ENCODE peak calls at places on chromosomes 12 and 14, in eight cellular contexts. Y is fibroblast of mammary gland, K is adrenal gland, L is fibroblast of villous mesenchyme, Z is pancreas, E is RWPE2, Q is H1, W is kidney. A is an unnamed sample.

GRCh38 chr12:42475055-42475454 is 114.5 kb downstream of the PRICKLE1 start:
- DNase-seq in Y (no peak), K (no peak), L (no peak), Z (no peak), E (no peak), Q (no peak), W (no peak), A (no peak)

GRCh38 chr12:40446385-40446784 is 221.6 kb downstream of the LRRK2 start:
- DNase-seq in Y (peak), K (no peak), L (peak), Z (no peak), E (no peak), Q (no peak), W (no peak), A (no peak)

GRCh38 chr14:102764220-102764671 is 13.0 kb upstream of the TRAF3 start:
- DNase-seq in Y (no peak), K (no peak), L (no peak), Z (no peak), E (no peak), Q (no peak), W (no peak), A (no peak)

GRCh38 chr12:54032627-54033100 is at the start of gene HOXC5:
- DNase-seq in Y (peak), K (peak), L (peak), Z (peak), E (no peak), Q (peak), W (peak), A (peak)

GRCh38 chr14:32077081-32078029 is at the start of gene ARHGAP5:
- DNase-seq in Y (peak), K (peak), L (peak), Z (no peak), E (peak), Q (peak), W (no peak), A (no peak)

GRCh38 chr12:76024942-76025600 is 6.5 kb downstream of the PHLDA1 start:
- DNase-seq in Y (peak), K (no peak), L (peak), Z (no peak), E (no peak), Q (no peak), W (no peak), A (peak)

GRCh38 chr12:3523728-3524127 is 32.7 kb downstream of the PRMT8 start:
- DNase-seq in Y (peak), K (no peak), L (no peak), Z (no peak), E (no peak), Q (peak), W (no peak), A (no peak)

GRCh38 chr12:102063066-102063465 is 1.3 kb upstream of the WASHC3 start:
- DNase-seq in Y (peak), K (no peak), L (no peak), Z (no peak), E (no peak), Q (no peak), W (no peak), A (no peak)

GRCh38 chr14:89947344-89947743 is 7.2 kb downstream of the EFCAB11 start:
- DNase-seq in Y (no peak), K (no peak), L (no peak), Z (no peak), E (no peak), Q (no peak), W (no peak), A (no peak)

GRCh38 chr14:103401223-103402214 is 16.3 kb downstream of the MARK3 start:
- DNase-seq in Y (peak), K (no peak), L (peak), Z (no peak), E (no peak), Q (no peak), W (no peak), A (no peak)

GRCh38 chr12:107801150-107801549 is 26.6 kb downstream of the ASCL4 start:
- DNase-seq in Y (peak), K (no peak), L (peak), Z (no peak), E (no peak), Q (no peak), W (no peak), A (no peak)

GRCh38 chr14:74875941-74876913 is at the start of gene PROX2:
- DNase-seq in Y (peak), K (no peak), L (peak), Z (no peak), E (no peak), Q (no peak), W (no peak), A (no peak)

GRCh38 chr14:88937706-88938105 is 113.3 kb downstream of the TTC8 start:
- DNase-seq in Y (no peak), K (no peak), L (no peak), Z (no peak), E (no peak), Q (no peak), W (no peak), A (no peak)

GRCh38 chr12:89328483-89329030 is 23.7 kb downstream of the DUSP6 start:
- DNase-seq in Y (no peak), K (no peak), L (no peak), Z (no peak), E (no peak), Q (no peak), W (no peak), A (no peak)

GRCh38 chr14:56751471-56751870 is 58.8 kb downstream of the OTX2 start:
- DNase-seq in Y (no peak), K (no peak), L (no peak), Z (no peak), E (no peak), Q (no peak), W (no peak), A (no peak)

GRCh38 chr14:98296895-98297294 is 975.1 kb downstream of the BCL11B start:
- DNase-seq in Y (no peak), K (no peak), L (no peak), Z (no peak), E (no peak), Q (no peak), W (no peak), A (no peak)

GRCh38 chr12:117032593-117033381 is 66.4 kb downstream of the TESC start:
- DNase-seq in Y (peak), K (peak), L (no peak), Z (peak), E (peak), Q (no peak), W (peak), A (no peak)

GRCh38 chr12:78970041-78970440 is 105.5 kb downstream of the SYT1 start:
- DNase-seq in Y (peak), K (no peak), L (no peak), Z (no peak), E (no peak), Q (no peak), W (no peak), A (no peak)

GRCh38 chr12:1912580-1913376 is 5.7 kb downstream of the CACNA2D4 start:
- DNase-seq in Y (no peak), K (peak), L (no peak), Z (no peak), E (peak), Q (no peak), W (peak), A (no peak)

GRCh38 chr14:35113308-35113950 is 8.4 kb downstream of the PPP2R3C start:
- DNase-seq in Y (no peak), K (no peak), L (peak), Z (no peak), E (no peak), Q (no peak), W (no peak), A (no peak)

GRCh38 chr12:92080390-92081285 is 65.0 kb downstream of the BTG1 start:
- DNase-seq in Y (peak), K (no peak), L (peak), Z (no peak), E (no peak), Q (no peak), W (no peak), A (peak)

GRCh38 chr12:131103614-131104463 is 150.1 kb downstream of the ADGRD1 start:
- DNase-seq in Y (no peak), K (peak), L (no peak), Z (no peak), E (no peak), Q (no peak), W (peak), A (no peak)

GRCh38 chr12:76399040-76399439 is 50.8 kb upstream of the BBS10 start:
- DNase-seq in Y (peak), K (no peak), L (no peak), Z (no peak), E (no peak), Q (no peak), W (no peak), A (no peak)

GRCh38 chr12:1930816-1931597 is 12.6 kb upstream of the CACNA2D4 start:
- DNase-seq in Y (no peak), K (peak), L (no peak), Z (no peak), E (no peak), Q (no peak), W (no peak), A (no peak)

GRCh38 chr12:25982416-25982815 is 23.9 kb downstream of the RASSF8 start:
- DNase-seq in Y (no peak), K (no peak), L (no peak), Z (no peak), E (no peak), Q (no peak), W (no peak), A (no peak)

GRCh38 chr14:72318648-72319047 is 386.4 kb downstream of the RGS6 start:
- DNase-seq in Y (no peak), K (no peak), L (no peak), Z (no peak), E (no peak), Q (no peak), W (no peak), A (no peak)

GRCh38 chr14:27739657-27740156 is 1026.9 kb upstream of the FOXG1 start:
- DNase-seq in Y (no peak), K (no peak), L (no peak), Z (no peak), E (no peak), Q (no peak), W (no peak), A (no peak)

GRCh38 chr12:39972119-39972518 is 133.8 kb downstream of the SLC2A13 start:
- DNase-seq in Y (peak), K (no peak), L (peak), Z (no peak), E (no peak), Q (no peak), W (no peak), A (no peak)

GRCh38 chr12:2234951-2235350 is 182.2 kb downstream of the CACNA1C start:
- DNase-seq in Y (no peak), K (no peak), L (no peak), Z (no peak), E (no peak), Q (no peak), W (no peak), A (no peak)

GRCh38 chr12:33671676-33672075 is 232.1 kb upstream of the SYT10 start:
- DNase-seq in Y (no peak), K (no peak), L (no peak), Z (no peak), E (no peak), Q (no peak), W (no peak), A (no peak)

GRCh38 chr12:78060186-78060585 is 229.5 kb downstream of the NAV3 start:
- DNase-seq in Y (peak), K (no peak), L (peak), Z (no peak), E (no peak), Q (no peak), W (no peak), A (peak)

GRCh38 chr14:104146651-104147345 is 8.4 kb downstream of the KIF26A start:
- DNase-seq in Y (no peak), K (no peak), L (no peak), Z (no peak), E (peak), Q (peak), W (peak), A (no peak)

GRCh38 chr12:76003263-76003640 is 28.3 kb downstream of the PHLDA1 start:
- DNase-seq in Y (no peak), K (no peak), L (no peak), Z (no peak), E (no peak), Q (no peak), W (no peak), A (no peak)

GRCh38 chr12:13597166-13597565 is 384.2 kb downstream of the GRIN2B start:
- DNase-seq in Y (no peak), K (no peak), L (no peak), Z (no peak), E (no peak), Q (no peak), W (no peak), A (no peak)

GRCh38 chr12:130687190-130687589 is 28.9 kb downstream of the RIMBP2 start:
- DNase-seq in Y (no peak), K (no peak), L (no peak), Z (no peak), E (no peak), Q (no peak), W (no peak), A (no peak)

GRCh38 chr14:72636871-72637270 is 257.0 kb downstream of the DPF3 start:
- DNase-seq in Y (no peak), K (no peak), L (no peak), Z (no peak), E (no peak), Q (no peak), W (no peak), A (no peak)

GRCh38 chr14:56885795-56886194 is 75.5 kb upstream of the OTX2 start:
- DNase-seq in Y (no peak), K (no peak), L (no peak), Z (no peak), E (no peak), Q (no peak), W (no peak), A (no peak)

GRCh38 chr12:14065094-14065493 is 83.7 kb upstream of the GRIN2B start:
- DNase-seq in Y (no peak), K (no peak), L (no peak), Z (no peak), E (no peak), Q (no peak), W (no peak), A (no peak)

GRCh38 chr12:76374395-76375020 is 26.3 kb upstream of the BBS10 start:
- DNase-seq in Y (peak), K (no peak), L (no peak), Z (no peak), E (no peak), Q (no peak), W (no peak), A (no peak)

GRCh38 chr14:92601757-92602417 is 88.3 kb downstream of the RIN3 start:
- DNase-seq in Y (no peak), K (no peak), L (no peak), Z (no peak), E (no peak), Q (no peak), W (no peak), A (no peak)

GRCh38 chr14:92600318-92601053 is 86.9 kb downstream of the RIN3 start:
- DNase-seq in Y (peak), K (no peak), L (peak), Z (no peak), E (no peak), Q (no peak), W (no peak), A (peak)

GRCh38 chr14:92603309-92604257 is 90.0 kb downstream of the RIN3 start:
- DNase-seq in Y (peak), K (peak), L (peak), Z (no peak), E (no peak), Q (no peak), W (no peak), A (peak)

GRCh38 chr14:92599786-92600185 is 86.2 kb downstream of the RIN3 start:
- DNase-seq in Y (peak), K (no peak), L (peak), Z (no peak), E (no peak), Q (no peak), W (no peak), A (no peak)

GRCh38 chr14:92601131-92601710 is 87.6 kb downstream of the RIN3 start:
- DNase-seq in Y (no peak), K (no peak), L (no peak), Z (no peak), E (no peak), Q (no peak), W (no peak), A (no peak)
- H3K4me3 ChIP-seq in Y (no peak), K (no peak), L (no peak), Z (no peak), E (no peak), Q (no peak), W (no peak), A (no peak)

DNA sequence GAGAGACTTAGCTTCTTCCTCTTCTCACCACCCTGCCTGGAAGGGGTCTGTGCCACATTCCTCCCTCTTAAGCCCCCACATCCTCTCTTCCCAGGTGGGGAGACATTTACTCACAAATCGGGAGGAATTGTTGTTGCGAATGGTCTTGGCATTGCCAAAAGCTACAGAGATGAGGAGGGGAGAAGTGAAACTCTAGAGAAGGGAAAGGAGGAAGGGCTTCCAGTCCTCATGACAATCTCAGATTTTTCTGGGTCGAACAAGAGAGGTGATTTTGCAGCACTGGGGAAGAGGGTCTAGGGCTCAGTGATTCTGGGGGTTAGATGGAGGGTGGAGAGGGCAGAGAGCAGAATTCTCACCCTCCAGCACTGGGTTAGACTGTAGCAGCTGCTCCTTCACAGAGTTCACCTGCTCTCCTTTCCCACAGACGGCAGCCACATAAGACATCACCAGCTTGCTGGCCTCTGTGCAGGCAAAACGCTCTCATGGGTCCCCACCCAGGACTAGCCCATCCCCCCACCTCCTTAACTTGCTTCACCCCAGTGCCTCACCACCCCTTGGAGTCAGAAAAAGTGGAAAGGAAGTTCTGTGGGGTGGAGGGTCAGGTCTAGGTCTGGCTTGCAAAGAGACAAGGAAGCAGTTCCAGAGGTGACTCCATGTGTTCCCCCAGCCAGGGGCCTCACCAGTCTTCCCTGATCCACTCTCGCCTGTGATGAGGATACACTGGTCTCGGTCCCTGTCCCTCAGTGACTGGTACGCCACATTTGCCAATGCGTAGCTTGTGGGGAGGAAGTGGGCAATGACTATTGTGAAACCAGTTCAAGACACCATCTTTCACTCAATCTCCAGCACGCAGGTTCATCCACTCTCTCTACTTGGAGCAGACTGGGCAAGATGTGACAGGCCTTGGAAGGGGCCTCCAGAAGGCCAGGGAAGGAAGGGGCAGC is 2.7 kb downstream of the MYO1A start:
- DNase-seq in Y (no peak), K (peak), L (no peak), Z (no peak), E (no peak), Q (no peak), W (no peak), A (no peak)
- H3K4me3 ChIP-seq in Y (no peak), K (no peak), L (no peak), Z (no peak), E (no peak), Q (no peak), W (no peak), A (no peak)

GRCh38 chr14:67814826-67815225 is 1.6 kb downstream of the ZFYVE26 start:
- DNase-seq in Y (no peak), K (no peak), L (no peak), Z (no peak), E (no peak), Q (no peak), W (no peak), A (no peak)
- H3K4me3 ChIP-seq in Y (no peak), K (no peak), L (no peak), Z (no peak), E (no peak), Q (peak), W (no peak), A (no peak)

GRCh38 chr14:94773017-94773681 is 3.2 kb upstream of the GSC start:
- DNase-seq in Y (no peak), K (no peak), L (no peak), Z (no peak), E (no peak), Q (peak), W (peak), A (no peak)

GRCh38 chr14:94770815-94771190 is 890 bp upstream of the GSC start:
- DNase-seq in Y (no peak), K (no peak), L (no peak), Z (no peak), E (no peak), Q (no peak), W (no peak), A (no peak)

GRCh38 chr14:94771191-94771905 is 1.4 kb upstream of the GSC start:
- DNase-seq in Y (no peak), K (no peak), L (no peak), Z (no peak), E (no peak), Q (peak), W (no peak), A (no peak)

GRCh38 chr14:94770251-94770749 is 387 bp upstream of the GSC start:
- DNase-seq in Y (peak), K (no peak), L (no peak), Z (no peak), E (no peak), Q (peak), W (no peak), A (no peak)

GRCh38 chr14:94771906-94772468 is 2.1 kb upstream of the GSC start:
- DNase-seq in Y (no peak), K (no peak), L (no peak), Z (no peak), E (no peak), Q (peak), W (no peak), A (no peak)
- H3K4me3 ChIP-seq in Y (no peak), K (no peak), L (no peak), Z (no peak), E (no peak), Q (peak), W (no peak), A (no peak)

GRCh38 chr12:110750784-110751461 is 8.2 kb upstream of the PPP1CC start:
- DNase-seq in Y (peak), K (no peak), L (peak), Z (no peak), E (no peak), Q (no peak), W (no peak), A (no peak)

GRCh38 chr12:110754101-110754793 is 11.6 kb upstream of the PPP1CC start:
- DNase-seq in Y (peak), K (peak), L (no peak), Z (no peak), E (no peak), Q (no peak), W (no peak), A (no peak)

GRCh38 chr12:110758922-110759321 is 16.2 kb upstream of the PPP1CC start:
- DNase-seq in Y (no peak), K (no peak), L (no peak), Z (no peak), E (no peak), Q (no peak), W (no peak), A (no peak)

GRCh38 chr12:110760204-110760609 is 17.5 kb upstream of the PPP1CC start:
- DNase-seq in Y (no peak), K (peak), L (no peak), Z (no peak), E (no peak), Q (no peak), W (no peak), A (no peak)

GRCh38 chr12:110756611-110757010 is 13.9 kb upstream of the PPP1CC start:
- DNase-seq in Y (peak), K (no peak), L (no peak), Z (no peak), E (no peak), Q (no peak), W (no peak), A (no peak)
- H3K4me3 ChIP-seq in Y (no peak), K (no peak), L (no peak), Z (no peak), E (no peak), Q (no peak), W (no peak), A (no peak)

DNA sequence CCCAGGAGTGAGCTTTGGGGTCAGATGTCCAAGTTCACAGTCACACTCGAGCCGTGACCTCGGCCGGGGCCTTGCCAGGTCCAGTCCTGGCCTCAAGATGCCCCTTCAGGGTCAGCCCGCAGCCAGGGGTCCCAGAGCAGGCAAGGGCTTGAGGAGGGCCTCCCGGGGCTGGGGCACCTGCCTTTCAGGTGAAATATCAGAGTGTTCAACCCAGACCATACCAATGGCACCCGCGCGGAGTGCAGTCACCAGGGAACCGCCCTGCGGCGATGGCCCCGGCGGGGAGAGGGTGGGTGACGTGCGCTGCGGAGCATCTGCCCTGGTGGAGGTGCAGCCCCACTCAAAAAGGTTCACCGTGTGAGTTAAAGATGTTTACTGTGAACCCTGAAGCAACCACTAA is 16.9 kb downstream of the LRCOL1 start:
- DNase-seq in Y (no peak), K (no peak), L (no peak), Z (no peak), E (no peak), Q (no peak), W (peak), A (no peak)
- H3K4me3 ChIP-seq in Y (peak), K (no peak), L (no peak), Z (no peak), E (no peak), Q (no peak), W (peak), A (peak)